ENCODE peak calls at places on chromosomes 5 and 9, in four cellular contexts. One of them, this sample, is unnamed.
A peak's percentile ranks its signal among the peaks of the same experiment; 100 is the strongest.

GRCh38 chr5:61675015-61675692 is 343.1 kb downstream of the ZSWIM6 start:
- DNase-seq in psoas muscle: no peak
- DNase-seq in NCI-H345: peak; percentile 13
- DNase-seq in GM06990: no peak
- DNase-seq in this sample: peak; percentile 46

GRCh38 chr5:112059601-112060135 is 302.7 kb upstream of the NREP start:
- DNase-seq in psoas muscle: no peak
- DNase-seq in GM06990: no peak
- DNase-seq in NCI-H345: no peak
- DNase-seq in this sample: no peak

GRCh38 chr9:80793706-80794105 is 895.6 kb downstream of the TLE1 start:
- DNase-seq in psoas muscle: no peak
- DNase-seq in GM06990: no peak
- DNase-seq in NCI-H345: no peak
- DNase-seq in this sample: no peak

GRCh38 chr5:149007174-149007573 is 55.7 kb downstream of the SH3TC2 start:
- DNase-seq in NCI-H345: no peak
- DNase-seq in psoas muscle: no peak
- DNase-seq in GM06990: no peak
- DNase-seq in this sample: no peak

GRCh38 chr9:127078988-127079387 is 43.4 kb downstream of the ANGPTL2 start:
- DNase-seq in GM06990: no peak
- DNase-seq in NCI-H345: no peak
- DNase-seq in psoas muscle: no peak
- DNase-seq in this sample: no peak

GRCh38 chr5:160311491-160312138 is 749 bp downstream of the CCNJL start:
- DNase-seq in psoas muscle: no peak
- DNase-seq in NCI-H345: no peak
- DNase-seq in GM06990: no peak
- DNase-seq in this sample: peak; percentile 51

GRCh38 chr9:97529363-97530076 is 28.1 kb downstream of the TMOD1 start:
- DNase-seq in NCI-H345: peak; percentile 13
- DNase-seq in psoas muscle: no peak
- DNase-seq in GM06990: peak; percentile 50
- DNase-seq in this sample: no peak

GRCh38 chr9:69412741-69413150 is 87.7 kb downstream of the ENTREP1 start:
- DNase-seq in NCI-H345: peak; percentile 6
- DNase-seq in GM06990: no peak
- DNase-seq in psoas muscle: peak; percentile 68
- DNase-seq in this sample: peak; percentile 38

GRCh38 chr5:131671409-131671808 is 36.4 kb upstream of the RAPGEF6 start:
- DNase-seq in NCI-H345: no peak
- DNase-seq in psoas muscle: no peak
- DNase-seq in GM06990: no peak
- DNase-seq in this sample: no peak

GRCh38 chr5:109546461-109546860 is 136.7 kb upstream of the PJA2 start:
- DNase-seq in psoas muscle: no peak
- DNase-seq in NCI-H345: no peak
- DNase-seq in GM06990: no peak
- DNase-seq in this sample: peak; percentile 11

GRCh38 chr9:90012825-90013425 is 408.1 kb downstream of the GADD45G start:
- DNase-seq in NCI-H345: peak; percentile 37
- DNase-seq in GM06990: no peak
- DNase-seq in psoas muscle: no peak
- DNase-seq in this sample: peak; percentile 57

GRCh38 chr9:21873540-21874221 is 71.2 kb downstream of the MTAP start:
- DNase-seq in psoas muscle: no peak
- DNase-seq in NCI-H345: no peak
- DNase-seq in GM06990: no peak
- DNase-seq in this sample: no peak

GRCh38 chr9:127448112-127448805 is 2.9 kb downstream of the RPL12 start:
- DNase-seq in psoas muscle: no peak
- DNase-seq in GM06990: no peak
- DNase-seq in NCI-H345: no peak
- DNase-seq in this sample: peak; percentile 36

GRCh38 chr5:173163219-173163618 is 18.9 kb downstream of the BNIP1 start:
- DNase-seq in NCI-H345: no peak
- DNase-seq in psoas muscle: no peak
- DNase-seq in GM06990: no peak
- DNase-seq in this sample: no peak

GRCh38 chr5:35306716-35307365 is 76.6 kb upstream of the PRLR start:
- DNase-seq in GM06990: no peak
- DNase-seq in NCI-H345: no peak
- DNase-seq in psoas muscle: no peak
- DNase-seq in this sample: peak; percentile 13

GRCh38 chr5:1203968-1204692 is 2.7 kb downstream of the SLC6A19 start:
- DNase-seq in psoas muscle: peak; percentile 3
- DNase-seq in NCI-H345: no peak
- DNase-seq in GM06990: no peak
- DNase-seq in this sample: no peak

GRCh38 chr5:80055491-80056170 is 20.5 kb downstream of the THBS4 start:
- DNase-seq in GM06990: no peak
- DNase-seq in NCI-H345: peak; percentile 87
- DNase-seq in psoas muscle: no peak
- DNase-seq in this sample: peak; percentile 95

GRCh38 chr5:68891718-68892117 is 202.1 kb upstream of the SLC30A5 start:
- DNase-seq in GM06990: peak; percentile 21
- DNase-seq in NCI-H345: no peak
- DNase-seq in psoas muscle: no peak
- DNase-seq in this sample: no peak

GRCh38 chr9:21831841-21832509 is 29.5 kb downstream of the MTAP start:
- DNase-seq in psoas muscle: no peak
- DNase-seq in GM06990: peak; percentile 68
- DNase-seq in NCI-H345: no peak
- DNase-seq in this sample: no peak

This sample was measured in NCI-H69.